ENCODE peak calls at places on chromosomes 11 and 22, in seven cellular contexts. X is OCI-LY7, V is neuronal stem cell, J is GM23248, B is astrocyte, E is mammary epithelial cell, D is GM23338. R is an unnamed sample. For H3K4me1, the result is how much of the 10 kb centered on the place peaks cover.

GRCh38 chr11:74134661-74135515 is 35.9 kb downstream of the C2CD3 start:
- DNase-seq in B (peak), X (no peak), E (peak), D (no peak), V (no peak), J (no peak), R (no peak)

GRCh38 chr22:32308934-32309333 is 48.7 kb upstream of the RFPL3 start:
- DNase-seq in J (no peak), V (no peak), E (no peak), D (no peak), B (no peak), X (no peak), R (no peak)

GRCh38 chr22:22669093-22669492 is 24.7 kb downstream of the GGTLC2 start:
- DNase-seq in V (no peak), X (no peak), E (no peak), J (no peak), B (no peak), D (no peak), R (no peak)

GRCh38 chr11:31921066-31921465 is 109.9 kb upstream of the PAX6 start:
- DNase-seq in D (no peak), B (peak), V (no peak), E (no peak), J (no peak), X (no peak), R (no peak)

GRCh38 chr11:68282141-68282860 is 10.5 kb upstream of the C11orf24 start:
- DNase-seq in E (peak), J (no peak), V (no peak), D (no peak), X (no peak), B (no peak), R (no peak)

GRCh38 chr22:46003271-46004091 is 26.5 kb upstream of the WNT7B start:
- DNase-seq in E (no peak), V (no peak), X (no peak), D (no peak), B (no peak), J (peak), R (no peak)

GRCh38 chr11:91921974-91922373 is 302.6 kb upstream of the FAT3 start:
- DNase-seq in E (peak), D (no peak), B (peak), V (no peak), X (no peak), J (no peak), R (no peak)

GRCh38 chr11:1384206-1384965 is 5.3 kb upstream of the BRSK2 start:
- DNase-seq in B (peak), E (no peak), V (no peak), X (no peak), D (no peak), J (peak), R (no peak)

GRCh38 chr22:40560551-40560950 is 76.0 kb downstream of the MRTFA start:
- DNase-seq in D (no peak), X (no peak), E (peak), V (no peak), B (peak), J (peak), R (no peak)

GRCh38 chr11:119065369-119065768 is 2.2 kb upstream of the VPS11 start:
- DNase-seq in J (peak), E (no peak), X (peak), B (no peak), D (peak), V (no peak), R (peak)

GRCh38 chr11:121670792-121671275 is 218.1 kb upstream of the SORL1-AS1 start:
- DNase-seq in X (no peak), E (no peak), V (no peak), D (no peak), J (peak), B (peak), R (no peak)

GRCh38 chr11:61905801-61906521 is 11.4 kb downstream of the RAB3IL1 start:
- DNase-seq in B (no peak), V (no peak), D (no peak), J (no peak), E (no peak), X (no peak), R (no peak)

GRCh38 chr11:75524576-75525432 is 937 bp downstream of the GDPD5 start:
- DNase-seq in B (no peak), J (peak), X (peak), D (peak), V (peak), E (no peak), R (peak)

GRCh38 chr11:12285106-12285505 is 92.3 kb upstream of the PARVA start:
- DNase-seq in J (peak), E (peak), D (no peak), X (no peak), B (peak), V (no peak), R (no peak)

GRCh38 chr11:126523441-126523840 is 168.0 kb downstream of the ST3GAL4 start:
- DNase-seq in V (no peak), E (no peak), B (no peak), J (no peak), X (no peak), D (no peak), R (no peak)

GRCh38 chr11:46210133-46210636 is 67.3 kb upstream of the CREB3L1 start:
- DNase-seq in D (no peak), B (peak), X (no peak), E (peak), V (no peak), J (peak), R (no peak)

GRCh38 chr11:84981296-84981695 is 645.8 kb downstream of the DLG2 start:
- DNase-seq in D (no peak), X (no peak), B (peak), J (no peak), E (no peak), V (no peak), R (no peak)

GRCh38 chr11:57653162-57653561 is 3.5 kb upstream of the YPEL4 start:
- DNase-seq in X (no peak), J (no peak), V (no peak), D (no peak), E (no peak), B (no peak), R (no peak)
- H3K4me1 ChIP-seq in X (under half), J (under half), V (under half), D (under half), E (under half), B (under half), R (under half)

GRCh38 chr11:72225411-72225951 is 914 bp downstream of the INPPL1 start:
- DNase-seq in V (no peak), X (peak), B (no peak), D (peak), E (peak), J (peak), R (peak)
- H3K4me2 ChIP-seq in V (peak), X (peak), B (peak), D (peak), E (peak), J (peak), R (peak)

GRCh38 chr11:2689551-2690260 is 10.1 kb downstream of the KCNQ1OT1 start:
- DNase-seq in X (peak), V (no peak), B (no peak), J (no peak), D (no peak), E (no peak), R (peak)

GRCh38 chr11:2691991-2692841 is 7.6 kb downstream of the KCNQ1OT1 start:
- DNase-seq in D (peak), J (no peak), E (no peak), V (no peak), X (peak), B (no peak), R (peak)

GRCh38 chr11:2690261-2690575 is 9.6 kb downstream of the KCNQ1OT1 start:
- DNase-seq in J (no peak), E (no peak), D (no peak), B (no peak), V (no peak), X (no peak), R (no peak)

GRCh38 chr11:2691355-2691761 is 8.4 kb downstream of the KCNQ1OT1 start:
- DNase-seq in D (no peak), X (no peak), E (no peak), B (no peak), J (no peak), V (no peak), R (no peak)

DNA sequence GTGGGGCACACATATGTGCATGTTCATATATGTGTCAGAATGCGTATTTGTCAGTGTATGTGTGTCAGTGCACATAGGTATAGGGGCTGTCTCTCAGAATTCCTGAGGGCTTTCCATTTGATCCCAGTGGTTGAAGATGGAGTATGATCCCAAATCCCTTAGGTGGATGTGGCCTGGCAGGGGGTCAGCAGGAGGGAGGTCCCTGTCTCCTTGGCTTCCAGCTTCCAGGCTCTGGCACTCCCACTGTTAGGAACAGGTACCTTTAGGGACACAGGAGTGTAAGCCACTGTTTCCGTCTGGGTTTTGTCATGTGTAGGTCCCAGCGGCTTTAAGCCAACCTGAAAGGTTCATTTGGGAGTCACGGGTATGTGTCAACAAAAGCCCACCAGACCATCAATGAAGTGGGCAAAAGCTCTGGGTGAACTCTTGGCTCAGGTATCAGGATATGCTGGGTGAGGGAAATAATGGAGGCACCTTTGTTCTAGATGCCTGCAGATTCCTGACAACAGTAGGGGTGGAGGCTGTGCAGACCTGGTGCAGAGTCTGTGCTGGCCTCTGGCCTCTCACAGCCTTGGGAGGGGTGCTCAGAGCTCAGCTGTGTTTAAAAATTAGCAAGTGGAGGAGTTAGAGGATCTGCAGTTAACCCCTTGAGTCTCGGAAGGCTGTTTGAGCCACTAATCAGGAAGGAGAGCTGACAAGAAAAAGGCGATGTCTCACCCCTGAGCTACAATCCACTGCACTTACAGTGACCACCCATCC is 9.0 kb downstream of the KCNQ1OT1 start:
- DNase-seq in B (no peak), V (no peak), D (peak), X (no peak), E (no peak), J (no peak), R (no peak)
- H3K4me1 ChIP-seq in B (under half), V (under half), D (half or more), X (under half), E (under half), J (under half), R (half or more)

GRCh38 chr22:26579331-26579886 is 10.5 kb downstream of the TPST2 start:
- DNase-seq in V (no peak), J (no peak), X (peak), B (no peak), D (no peak), E (no peak), R (peak)
- H3K4me2 ChIP-seq in V (no peak), J (no peak), X (peak), B (no peak), D (peak), E (no peak), R (peak)

GRCh38 chr11:34928960-34929680 is 12.7 kb downstream of the PDHX start:
- DNase-seq in D (no peak), J (no peak), X (no peak), E (no peak), B (no peak), V (no peak), R (no peak)

GRCh38 chr11:34924714-34925113 is 8.3 kb downstream of the PDHX start:
- DNase-seq in J (peak), E (no peak), B (no peak), V (no peak), X (no peak), D (no peak), R (no peak)

GRCh38 chr11:34928268-34928959 is 12.0 kb downstream of the PDHX start:
- DNase-seq in D (no peak), E (no peak), X (no peak), B (no peak), V (no peak), J (no peak), R (no peak)

GRCh38 chr11:34926831-34927132 is 10.4 kb downstream of the PDHX start:
- DNase-seq in D (no peak), E (peak), J (peak), V (no peak), X (no peak), B (peak), R (no peak)

DNA sequence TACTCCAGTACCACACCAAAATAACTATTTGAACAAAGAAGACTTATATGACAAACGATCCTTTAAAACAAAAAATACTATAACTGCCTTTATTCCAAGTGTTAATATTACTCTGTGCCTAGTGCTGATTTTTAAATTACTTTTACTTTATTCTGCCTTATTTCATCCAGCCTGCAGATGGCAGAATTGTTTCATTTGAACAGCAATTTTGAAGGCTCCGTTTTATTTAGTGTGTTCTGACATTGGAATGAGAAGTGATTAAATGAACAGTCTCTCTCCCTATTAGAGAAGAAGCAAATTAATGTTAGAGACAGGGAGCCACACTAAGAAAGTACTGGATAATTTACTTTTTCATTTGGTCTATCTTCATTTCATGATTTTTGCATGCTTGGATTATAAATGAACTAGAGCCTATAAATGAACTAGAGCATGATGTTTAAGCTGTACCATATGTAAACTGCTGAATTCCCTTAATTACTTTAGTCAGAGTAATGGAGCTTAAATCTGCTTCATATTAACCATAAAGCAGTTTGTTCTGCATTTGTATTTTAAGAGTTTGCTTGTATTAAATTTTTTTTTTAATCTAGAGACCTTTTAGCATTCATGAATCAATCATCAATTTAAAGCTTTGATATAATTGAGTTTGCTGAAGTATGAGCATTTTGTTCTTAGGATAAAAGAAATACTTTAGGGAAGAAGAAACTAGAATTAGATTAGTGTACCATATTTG is 9.8 kb downstream of the PDHX start:
- DNase-seq in J (peak), V (peak), D (peak), X (peak), B (peak), E (peak), R (peak)
- H3K4me1 ChIP-seq in J (under half), V (under half), D (under half), X (under half), B (under half), E (under half), R (under half)

GRCh38 chr22:44445307-44445680 is 52.7 kb downstream of the RTL6 start:
- DNase-seq in V (no peak), D (no peak), B (no peak), E (no peak), J (no peak), X (no peak), R (no peak)
- H3K4me2 ChIP-seq in V (no peak), D (no peak), B (no peak), E (no peak), J (no peak), X (no peak), R (no peak)